ENCODE peak calls at places on chromosomes 1 and 21, in seven cellular contexts. I, J, Y, B, T, F and H are unnamed samples.

GRCh38 chr1:175319112-175319911 is 126.7 kb upstream of the KIAA0040 start:
- DNase-seq in I (peak; percentile 76), T (peak; percentile 80), Y (peak; percentile 74), J (peak; percentile 23), B (peak; percentile 84), F (peak; percentile 77), H (peak; percentile 85)

GRCh38 chr1:49102752-49103151 is 326.1 kb upstream of the BEND5 start:
- DNase-seq in Y (peak; percentile 12), T (peak; percentile 55), J (no peak), F (peak; percentile 41), I (no peak), B (no peak), H (no peak)

GRCh38 chr1:185401019-185401418 is 84.0 kb upstream of the IVNS1ABP start:
- DNase-seq in B (peak; percentile 91), J (no peak), F (no peak), I (no peak), T (no peak), Y (peak; percentile 17), H (peak; percentile 66)

GRCh38 chr1:9860887-9861286 is 37.1 kb upstream of the CLSTN1 start:
- DNase-seq in F (no peak), I (no peak), B (no peak), Y (no peak), J (no peak), T (no peak), H (no peak)

GRCh38 chr1:183370399-183371058 is 47.7 kb downstream of the NMNAT2 start:
- DNase-seq in F (peak; percentile 85), Y (no peak), B (no peak), I (no peak), J (no peak), T (no peak), H (no peak)

GRCh38 chr1:6475381-6476133 is 9.6 kb upstream of the TNFRSF25 start:
- DNase-seq in J (no peak), B (peak; percentile 77), F (peak; percentile 67), I (peak; percentile 80), Y (peak; percentile 25), T (no peak), H (peak; percentile 52)

GRCh38 chr21:16330340-16331319 is 600.8 kb downstream of the USP25 start:
- DNase-seq in F (peak; percentile 15), I (peak; percentile 9), T (peak; percentile 88), Y (peak; percentile 91), J (peak; percentile 44), B (peak; percentile 81), H (peak; percentile 77)

GRCh38 chr21:45289655-45290515 is 2.2 kb upstream of the POFUT2 start:
- DNase-seq in B (peak; percentile 47), I (no peak), Y (no peak), F (no peak), J (no peak), T (no peak), H (no peak)

GRCh38 chr1:54280652-54281051 is 80.7 kb downstream of the MRPL37 start:
- DNase-seq in I (no peak), T (no peak), Y (no peak), B (no peak), J (no peak), F (no peak), H (no peak)

GRCh38 chr1:1334835-1335234 is 3.8 kb downstream of the TAS1R3 start:
- DNase-seq in J (no peak), Y (no peak), F (no peak), T (no peak), B (peak; percentile 85), I (no peak), H (no peak)

GRCh38 chr1:21251773-21252471 is 38.3 kb downstream of the ECE1 start:
- DNase-seq in Y (peak; percentile 94), F (peak; percentile 30), B (no peak), T (peak; percentile 94), I (peak; percentile 45), J (peak; percentile 74), H (peak; percentile 88)

GRCh38 chr1:6889875-6890480 is 104.7 kb downstream of the CAMTA1 start:
- DNase-seq in F (peak; percentile 57), J (peak; percentile 33), T (peak; percentile 77), B (peak; percentile 81), Y (peak; percentile 78), I (peak; percentile 58), H (peak; percentile 70)

GRCh38 chr1:119903443-119903835 is 7.1 kb upstream of the ADAM30 start:
- DNase-seq in I (no peak), Y (no peak), F (no peak), B (no peak), J (no peak), T (no peak), H (no peak)

GRCh38 chr1:113684153-113684541 is 75.1 kb downstream of the PHTF1 start:
- DNase-seq in J (peak; percentile 52), T (peak; percentile 62), I (no peak), B (no peak), Y (peak; percentile 70), F (no peak), H (no peak)

DNA sequence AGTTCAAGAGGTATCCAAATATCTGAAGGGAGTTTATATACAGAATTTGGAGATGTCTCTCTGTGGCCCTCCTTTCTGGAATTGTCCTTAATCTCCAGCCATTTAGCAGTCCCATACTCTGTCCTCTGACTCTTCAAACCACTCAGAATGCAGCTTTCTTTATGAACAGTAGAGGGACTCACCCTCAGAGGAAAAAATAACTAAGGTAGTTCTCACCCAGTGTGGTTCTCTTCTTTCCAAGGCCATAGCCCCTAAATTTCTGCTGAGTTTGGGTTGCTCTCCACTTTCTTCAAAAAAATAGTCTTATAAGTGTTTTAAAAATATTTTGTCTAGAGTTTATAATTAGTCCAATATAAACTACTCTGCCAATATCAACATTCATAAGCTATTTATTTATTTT is 369.7 kb downstream of the MATN1 start:
- DNase-seq in T (no peak), F (no peak), J (no peak), Y (no peak), I (no peak), B (peak; percentile 47), H (peak; percentile 9)
- TF ChIP-seq CTCF in T (no peak), F (no peak), J (peak; percentile 30), Y (peak; percentile 43), I (no peak), B (peak; percentile 37), H (no peak)

GRCh38 chr1:45793942-45794604 is 9.3 kb upstream of the MAST2 start:
- DNase-seq in F (no peak), T (no peak), I (no peak), Y (no peak), B (no peak), J (no peak), H (no peak)
- TF ChIP-seq CTCF in F (no peak), T (no peak), I (no peak), Y (no peak), B (peak; percentile 19), J (no peak), H (no peak)

GRCh38 chr1:57468661-57469523 is 45.0 kb upstream of the DAB1 start:
- DNase-seq in B (peak; percentile 17), I (no peak), Y (peak; percentile 87), T (peak; percentile 53), J (peak; percentile 24), F (no peak), H (no peak)
- TF ChIP-seq CTCF in B (no peak), I (no peak), Y (no peak), T (no peak), J (no peak), F (no peak), H (no peak)

DNA sequence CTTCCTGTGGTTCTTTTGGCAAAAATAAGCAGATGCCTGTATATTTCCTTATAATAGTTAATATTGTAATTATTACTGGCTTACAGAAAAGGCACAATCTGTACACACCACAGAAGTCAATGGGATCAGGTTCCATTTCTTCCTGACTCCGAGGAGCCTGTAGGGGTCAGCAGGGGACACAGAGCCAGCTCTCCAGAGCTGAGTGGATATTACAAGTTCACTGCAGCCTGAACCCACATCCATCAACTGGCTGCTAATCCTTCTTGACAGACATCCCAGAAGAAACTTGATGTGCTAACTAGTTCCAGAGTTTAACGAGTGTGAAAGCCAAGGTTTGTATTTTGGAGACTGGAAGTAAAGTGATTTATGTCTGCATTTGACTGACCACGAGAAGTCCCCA is 203.8 kb downstream of the LMX1A start:
- DNase-seq in T (no peak), Y (no peak), I (no peak), B (peak; percentile 59), F (peak; percentile 53), J (no peak), H (peak; percentile 60)
- TF ChIP-seq CTCF in T (no peak), Y (no peak), I (no peak), B (peak; percentile 75), F (no peak), J (no peak), H (no peak)

GRCh38 chr21:41781047-41781405 is 14.2 kb upstream of the RIPK4 start:
- DNase-seq in B (no peak), F (no peak), J (no peak), Y (no peak), T (no peak), I (no peak), H (no peak)

GRCh38 chr21:41779659-41780058 is 12.8 kb upstream of the RIPK4 start:
- DNase-seq in J (no peak), I (no peak), B (no peak), T (no peak), Y (no peak), F (no peak), H (no peak)

GRCh38 chr21:41780337-41781046 is 13.6 kb upstream of the RIPK4 start:
- DNase-seq in F (no peak), I (no peak), Y (no peak), B (no peak), J (no peak), T (no peak), H (no peak)

GRCh38 chr21:41777934-41778815 is 11.3 kb upstream of the RIPK4 start:
- DNase-seq in T (peak; percentile 94), I (peak; percentile 49), B (peak; percentile 97), Y (peak; percentile 94), J (peak; percentile 30), F (peak; percentile 86), H (peak; percentile 94)

DNA sequence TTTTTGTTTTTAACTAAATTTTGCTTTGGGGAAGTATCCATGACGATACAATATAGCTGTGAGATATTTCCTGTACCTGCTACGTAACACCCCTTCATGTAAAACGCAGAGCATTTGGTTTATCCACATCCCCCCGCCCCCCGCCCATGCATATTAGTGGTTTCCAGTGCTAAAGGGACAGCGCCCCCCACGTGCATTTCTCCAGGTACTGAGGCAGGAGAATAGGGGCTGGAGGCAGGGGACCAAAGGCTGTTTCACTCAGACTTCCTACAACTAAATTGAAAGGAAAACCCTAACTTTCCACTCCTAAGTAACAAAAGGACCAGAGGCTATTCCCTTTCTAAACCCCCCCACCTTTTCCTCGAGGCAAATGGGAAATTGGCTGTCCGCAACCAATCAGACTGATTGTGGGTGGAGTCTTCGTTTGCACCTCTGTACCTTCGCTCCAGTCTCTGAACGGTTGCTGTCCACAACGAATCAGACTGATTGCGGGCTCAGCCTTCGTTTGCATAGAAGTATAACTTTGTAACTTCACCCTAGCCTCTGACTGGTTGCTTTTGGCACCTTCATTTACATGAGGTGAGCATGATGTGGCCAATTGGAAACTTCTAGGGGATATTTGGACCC is 12.2 kb upstream of the RIPK4 start:
- DNase-seq in B (peak; percentile 83), Y (peak; percentile 4), F (no peak), J (no peak), I (no peak), T (no peak), H (no peak)
- TF ChIP-seq CTCF in B (peak; percentile 41), Y (no peak), F (no peak), J (no peak), I (no peak), T (no peak), H (no peak)